ENCODE peak calls at places on chromosomes 4 and X, in seven cellular contexts. B is Caki2, D is lower leg skin, J is Caco-2, G is RPMI8226, U is HT1080, K is Right ventricle myocardium superior. S is an unnamed sample.
A peak's percentile ranks its signal among the peaks of the same experiment; 100 is the strongest.

GRCh38 chrX:8755116-8755515 is 23.2 kb upstream of the ANOS1 start:
- DNase-seq in B (no peak), D (no peak), J (no peak), G (no peak), U (peak; percentile 15), K (no peak), S (peak; percentile 11)

GRCh38 chr4:104896623-104897296 is 249.9 kb upstream of the TET2 start:
- DNase-seq in B (no peak), D (no peak), J (no peak), G (no peak), U (peak; percentile 19), K (no peak), S (no peak)

GRCh38 chrX:29233592-29234179 is 646.4 kb downstream of the IL1RAPL1 start:
- DNase-seq in B (no peak), D (no peak), J (no peak), G (no peak), U (no peak), K (no peak), S (no peak)

GRCh38 chr4:13626492-13627184 is 887 bp downstream of the BOD1L1 start:
- DNase-seq in B (peak; percentile 10), D (no peak), J (no peak), G (no peak), U (no peak), K (no peak), S (no peak)

GRCh38 chr4:118803253-118803652 is 32.7 kb downstream of the SEC24D start:
- DNase-seq in B (no peak), D (no peak), J (no peak), G (no peak), U (no peak), K (no peak), S (no peak)

GRCh38 chrX:45505214-45505613 is 304.5 kb upstream of the DIPK2B start:
- DNase-seq in B (no peak), D (no peak), J (no peak), G (no peak), U (peak; percentile 68), K (no peak), S (no peak)

GRCh38 chr4:2332201-2332975 is 70.5 kb upstream of the MXD4 start:
- DNase-seq in B (no peak), D (no peak), J (no peak), G (no peak), U (no peak), K (no peak), S (no peak)

GRCh38 chr4:91936301-91936700 is 367.5 kb upstream of the GRID2 start:
- DNase-seq in B (no peak), D (no peak), J (no peak), G (no peak), U (no peak), K (no peak), S (no peak)

GRCh38 chrX:153032397-153033118 is 23.7 kb upstream of the PNMA3 start:
- DNase-seq in B (peak; percentile 65), D (peak; percentile 49), J (peak; percentile 54), G (peak; percentile 71), U (peak; percentile 32), K (peak; percentile 85), S (peak; percentile 69)

GRCh38 chrX:123590842-123591491 is 141.9 kb downstream of the THOC2 start:
- DNase-seq in B (peak; percentile 55), D (no peak), J (no peak), G (peak; percentile 59), U (no peak), K (no peak), S (no peak)

GRCh38 chrX:19990225-19990518 is 689 bp downstream of the BCLAF3 start:
- DNase-seq in B (no peak), D (no peak), J (no peak), G (no peak), U (peak; percentile 0), K (no peak), S (no peak)

GRCh38 chrX:44003975-44004374 is 30.8 kb upstream of the NDP start:
- DNase-seq in B (no peak), D (no peak), J (no peak), G (no peak), U (no peak), K (no peak), S (no peak)

GRCh38 chr4:147788791-147789190 is 56.9 kb downstream of the ARHGAP10 start:
- DNase-seq in B (no peak), D (no peak), J (no peak), G (no peak), U (no peak), K (no peak), S (no peak)

GRCh38 chr4:30870513-30870912 is 150.3 kb downstream of the PCDH7 start:
- DNase-seq in B (no peak), D (no peak), J (no peak), G (no peak), U (peak; percentile 7), K (no peak), S (no peak)